ENCODE peak calls at places on chromosome 10, in eight cellular contexts. C, T, S, D, O, W, R and B are unnamed samples.

GRCh38 chr10:97633921-97634320 is 621 bp upstream of the MORN4 start:
- DNase-seq in C (no peak), T (no peak), S (no peak), D (peak), O (peak), W (no peak), R (peak), B (no peak)

GRCh38 chr10:128040096-128040495 is 86.1 kb downstream of the MKI67 start:
- DNase-seq in C (peak), T (no peak), S (no peak), D (no peak), O (no peak), W (peak), R (no peak), B (no peak)

GRCh38 chr10:103569877-103570276 is 76.4 kb downstream of the NEURL1 start:
- DNase-seq in C (no peak), T (no peak), S (no peak), D (no peak), O (no peak), W (no peak), R (no peak), B (no peak)

GRCh38 chr10:71337219-71337625 is 18.2 kb downstream of the SLC29A3 start:
- DNase-seq in C (peak), T (no peak), S (no peak), D (no peak), O (no peak), W (no peak), R (peak), B (no peak)

GRCh38 chr10:27998178-27998953 is 513 bp downstream of the ODAD2 start:
- DNase-seq in C (peak), T (peak), S (peak), D (peak), O (peak), W (peak), R (no peak), B (no peak)

GRCh38 chr10:14379556-14380330 is 49.0 kb upstream of the FRMD4A start:
- DNase-seq in C (no peak), T (no peak), S (no peak), D (no peak), O (no peak), W (no peak), R (no peak), B (no peak)

GRCh38 chr10:34024708-34025425 is 690.4 kb upstream of the NRP1 start:
- DNase-seq in C (no peak), T (no peak), S (no peak), D (no peak), O (no peak), W (no peak), R (no peak), B (no peak)

GRCh38 chr10:104080762-104081161 is 4.9 kb downstream of the COL17A1 start:
- DNase-seq in C (no peak), T (peak), S (no peak), D (no peak), O (peak), W (no peak), R (peak), B (no peak)

GRCh38 chr10:15742831-15743230 is 23.1 kb upstream of the ITGA8 start:
- DNase-seq in C (no peak), T (no peak), S (no peak), D (no peak), O (no peak), W (no peak), R (no peak), B (no peak)

GRCh38 chr10:132554991-132555647 is 17.5 kb downstream of the INPP5A start:
- DNase-seq in C (peak), T (no peak), S (no peak), D (peak), O (peak), W (peak), R (no peak), B (no peak)

GRCh38 chr10:24385776-24386175 is 176.8 kb downstream of the KIAA1217 start:
- DNase-seq in C (no peak), T (no peak), S (no peak), D (no peak), O (peak), W (no peak), R (no peak), B (no peak)

GRCh38 chr10:131946321-131946751 is 35.4 kb downstream of the BNIP3 start:
- DNase-seq in C (no peak), T (no peak), S (no peak), D (no peak), O (peak), W (peak), R (no peak), B (no peak)

GRCh38 chr10:85402541-85402940 is 964.1 kb downstream of the GRID1 start:
- DNase-seq in C (no peak), T (no peak), S (no peak), D (no peak), O (no peak), W (no peak), R (no peak), B (no peak)

GRCh38 chr10:44951827-44952226 is 7.8 kb upstream of the RASSF4 start:
- DNase-seq in C (no peak), T (no peak), S (no peak), D (no peak), O (no peak), W (peak), R (no peak), B (no peak)

GRCh38 chr10:8431511-8431910 is 377.0 kb downstream of the GATA3 start:
- DNase-seq in C (no peak), T (no peak), S (no peak), D (no peak), O (no peak), W (no peak), R (no peak), B (no peak)

GRCh38 chr10:103895458-103896186 is 22.4 kb downstream of the STN1 start:
- DNase-seq in C (no peak), T (no peak), S (no peak), D (no peak), O (peak), W (no peak), R (no peak), B (no peak)

GRCh38 chr10:101258179-101258885 is 29.1 kb upstream of the LBX1 start:
- DNase-seq in C (no peak), T (no peak), S (no peak), D (no peak), O (no peak), W (no peak), R (no peak), B (no peak)

GRCh38 chr10:86538547-86538946 is 17.0 kb upstream of the WAPL start:
- DNase-seq in C (no peak), T (no peak), S (no peak), D (no peak), O (no peak), W (no peak), R (no peak), B (no peak)

GRCh38 chr10:73995035-73995358 is 2.9 kb upstream of the VCL start:
- DNase-seq in C (no peak), T (no peak), S (no peak), D (no peak), O (no peak), W (no peak), R (no peak), B (no peak)

GRCh38 chr10:12934777-12935176 is 66.7 kb downstream of the CCDC3 start:
- DNase-seq in C (no peak), T (no peak), S (no peak), D (no peak), O (no peak), W (no peak), R (no peak), B (no peak)

GRCh38 chr10:24952701-24953349 is 419 bp upstream of the PRTFDC1 start:
- DNase-seq in C (peak), T (peak), S (peak), D (peak), O (peak), W (peak), R (peak), B (no peak)

GRCh38 chr10:930415-931325 is 835 bp downstream of the LARP4B start:
- DNase-seq in C (peak), T (no peak), S (peak), D (peak), O (peak), W (peak), R (peak), B (no peak)

GRCh38 chr10:48792687-48793096 is 108.0 kb downstream of the WDFY4 start:
- DNase-seq in C (no peak), T (no peak), S (no peak), D (no peak), O (peak), W (no peak), R (no peak), B (no peak)

GRCh38 chr10:5965266-5965665 is 12.1 kb downstream of the IL15RA start:
- DNase-seq in C (peak), T (no peak), S (no peak), D (no peak), O (peak), W (peak), R (no peak), B (no peak)

GRCh38 chr10:12638103-12638502 is 288.8 kb downstream of the CAMK1D start:
- DNase-seq in C (no peak), T (no peak), S (no peak), D (no peak), O (no peak), W (no peak), R (peak), B (peak)

GRCh38 chr10:116168329-116168728 is 104.7 kb downstream of the GFRA1 start:
- DNase-seq in C (no peak), T (no peak), S (no peak), D (no peak), O (no peak), W (no peak), R (no peak), B (no peak)